ENCODE peak calls at places on chromosomes 6 and 20, in nine cellular contexts. A, E, D, R, Y, Z, T, N and X are unnamed samples.

GRCh38 chr20:1894471-1894950 is 696 bp upstream of the SIRPA start:
- DNase-seq in N (peak; percentile 58), D (peak; percentile 62), Z (peak; percentile 31), T (peak; percentile 89), Y (peak; percentile 86), R (no peak), A (peak; percentile 77), E (no peak), X (peak; percentile 59)

GRCh38 chr6:160667854-160668481 is 3.9 kb upstream of the LPA start:
- DNase-seq in A (no peak), T (peak; percentile 88), N (no peak), Y (no peak), E (no peak), D (peak; percentile 74), Z (peak; percentile 58), R (no peak), X (peak; percentile 12)

GRCh38 chr6:163955131-163955530 is 540.6 kb downstream of the QKI start:
- DNase-seq in D (no peak), R (no peak), T (no peak), A (no peak), N (no peak), Y (no peak), Z (no peak), E (peak; percentile 78), X (no peak)

GRCh38 chr6:134741193-134741521 is 208.7 kb downstream of the ALDH8A1 start:
- DNase-seq in A (no peak), Y (no peak), D (no peak), N (no peak), Z (no peak), R (no peak), T (peak; percentile 78), E (no peak), X (no peak)

GRCh38 chr20:10604865-10605440 is 68.8 kb downstream of the JAG1 start:
- DNase-seq in R (no peak), D (no peak), Y (no peak), T (no peak), N (no peak), Z (no peak), A (no peak), E (no peak), X (no peak)

GRCh38 chr6:53529324-53530036 is 15.4 kb downstream of the GCLC start:
- DNase-seq in D (no peak), E (no peak), N (no peak), Y (no peak), T (peak; percentile 77), A (no peak), Z (no peak), R (no peak), X (no peak)

GRCh38 chr6:3665608-3666007 is 85.9 kb downstream of the PXDC1 start:
- DNase-seq in D (no peak), T (no peak), R (no peak), N (no peak), E (no peak), Y (no peak), Z (no peak), A (no peak), X (no peak)

GRCh38 chr20:53335509-53335908 is 258.1 kb downstream of the ZNF217 start:
- DNase-seq in T (no peak), N (no peak), R (no peak), A (no peak), Z (no peak), D (no peak), Y (no peak), E (no peak), X (no peak)

GRCh38 chr20:33816191-33816590 is 5.0 kb downstream of the CHMP4B start:
- DNase-seq in Y (no peak), A (no peak), Z (no peak), D (no peak), N (no peak), T (no peak), E (no peak), R (no peak), X (no peak)

GRCh38 chr20:33812673-33813462 is 1.7 kb downstream of the CHMP4B start:
- DNase-seq in D (no peak), A (no peak), T (peak; percentile 65), Y (no peak), E (no peak), Z (peak; percentile 51), N (no peak), R (peak; percentile 55), X (no peak)

GRCh38 chr20:33815671-33816070 is 4.5 kb downstream of the CHMP4B start:
- DNase-seq in T (no peak), A (no peak), R (no peak), Z (no peak), Y (no peak), D (no peak), E (no peak), N (no peak), X (no peak)

GRCh38 chr20:33811763-33812672 is 870 bp downstream of the CHMP4B start:
- DNase-seq in N (peak; percentile 45), Y (peak; percentile 85), Z (peak; percentile 81), T (peak; percentile 72), A (peak; percentile 74), R (peak; percentile 82), E (peak; percentile 36), D (peak; percentile 61), X (peak; percentile 18)

GRCh38 chr20:33814238-33814712 is 3.1 kb downstream of the CHMP4B start:
- DNase-seq in R (peak; percentile 79), E (no peak), A (no peak), N (no peak), Z (no peak), T (no peak), Y (no peak), D (no peak), X (no peak)
- H3K4me3 ChIP-seq in R (peak overlapping the region; percentile 99), E (no peak overlapping the region), A (peak overlapping the region; percentile 24), N (no peak overlapping the region), Z (no peak overlapping the region), T (no peak overlapping the region), Y (no peak overlapping the region), D (no peak overlapping the region), X (no peak overlapping the region)

GRCh38 chr6:149985506-149985937 is 21.8 kb downstream of the ULBP1 start:
- DNase-seq in R (no peak), Z (no peak), Y (no peak), E (no peak), N (no peak), T (no peak), A (no peak), D (no peak), X (no peak)

GRCh38 chr6:149984778-149985177 is 21.0 kb downstream of the ULBP1 start:
- DNase-seq in R (no peak), T (no peak), E (no peak), Y (no peak), N (no peak), D (no peak), Z (no peak), A (no peak), X (no peak)

GRCh38 chr6:149979293-149979692 is 15.6 kb downstream of the ULBP1 start:
- DNase-seq in R (no peak), E (no peak), D (no peak), Y (no peak), A (no peak), N (no peak), Z (no peak), T (no peak), X (no peak)

GRCh38 chr6:149987602-149988107 is 23.9 kb downstream of the ULBP1 start:
- DNase-seq in A (no peak), R (no peak), N (no peak), Z (no peak), T (peak; percentile 6), Y (no peak), E (no peak), D (no peak), X (no peak)

DNA sequence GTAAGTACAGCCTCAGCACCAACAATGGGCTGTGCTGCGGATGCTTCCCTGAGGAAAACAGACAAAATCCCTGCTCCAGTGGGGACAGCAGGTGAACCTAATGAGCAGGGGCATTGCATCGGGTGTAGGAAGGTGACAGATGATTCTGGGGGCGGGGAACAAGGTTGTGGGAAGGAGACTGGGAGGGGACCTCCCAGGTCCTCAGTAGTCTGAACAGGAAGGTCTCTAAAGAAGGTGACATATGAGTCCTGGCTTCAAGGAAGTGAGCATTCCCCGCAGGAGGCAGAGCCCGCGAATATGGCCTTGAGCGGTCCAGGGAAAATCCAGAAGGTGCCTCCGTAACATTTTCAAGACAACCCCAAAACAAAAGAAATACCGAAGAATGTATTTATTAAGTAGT is 19.4 kb downstream of the ULBP1 start:
- DNase-seq in N (no peak), R (no peak), Z (no peak), D (no peak), A (no peak), Y (no peak), T (no peak), E (no peak), X (no peak)
- H3K27me3 ChIP-seq in N (peaks cover 91% of the 10 kb centered on the region), R (no peaks in the 10 kb centered on the region), Z (no peaks in the 10 kb centered on the region), D (peaks cover 4% of the 10 kb centered on the region), A (peaks cover 83% of the 10 kb centered on the region), Y (peaks cover 92% of the 10 kb centered on the region), T (peaks cover 97% of the 10 kb centered on the region), E (peaks cover 23% of the 10 kb centered on the region), X (peaks cover 5% of the 10 kb centered on the region)

GRCh38 chr6:81465859-81466258 is 286.6 kb downstream of the TENT5A start:
- DNase-seq in R (no peak), Z (no peak), N (no peak), A (no peak), Y (no peak), D (no peak), E (no peak), T (peak; percentile 65), X (no peak)
- TF ChIP-seq CTCF in R (peak; percentile 10), Z (no peak), N (peak; percentile 68), A (peak; percentile 29), Y (peak; percentile 41), D (peak; percentile 69), E (peak; percentile 66), T (peak; percentile 87), X (peak; percentile 33)

GRCh38 chr20:37345339-37346231 is at the start of gene SRC:
- DNase-seq in N (peak; percentile 85), T (peak; percentile 91), A (peak; percentile 81), R (peak; percentile 91), Y (peak; percentile 95), D (peak; percentile 75), E (peak; percentile 17), Z (peak; percentile 83), X (peak; percentile 78)

GRCh38 chr20:37343212-37343993 is 2.5 kb upstream of the SRC start:
- DNase-seq in E (no peak), D (no peak), Z (no peak), T (no peak), A (no peak), N (no peak), R (peak; percentile 92), Y (peak; percentile 81), X (no peak)

GRCh38 chr20:37346232-37346525 is 239 bp downstream of the SRC start:
- DNase-seq in T (no peak), N (no peak), E (no peak), R (no peak), D (no peak), Z (no peak), A (no peak), Y (no peak), X (no peak)

GRCh38 chr20:37343994-37344355 is 2.0 kb upstream of the SRC start:
- DNase-seq in Z (no peak), T (no peak), D (no peak), R (no peak), N (no peak), E (no peak), Y (no peak), A (no peak), X (no peak)

DNA sequence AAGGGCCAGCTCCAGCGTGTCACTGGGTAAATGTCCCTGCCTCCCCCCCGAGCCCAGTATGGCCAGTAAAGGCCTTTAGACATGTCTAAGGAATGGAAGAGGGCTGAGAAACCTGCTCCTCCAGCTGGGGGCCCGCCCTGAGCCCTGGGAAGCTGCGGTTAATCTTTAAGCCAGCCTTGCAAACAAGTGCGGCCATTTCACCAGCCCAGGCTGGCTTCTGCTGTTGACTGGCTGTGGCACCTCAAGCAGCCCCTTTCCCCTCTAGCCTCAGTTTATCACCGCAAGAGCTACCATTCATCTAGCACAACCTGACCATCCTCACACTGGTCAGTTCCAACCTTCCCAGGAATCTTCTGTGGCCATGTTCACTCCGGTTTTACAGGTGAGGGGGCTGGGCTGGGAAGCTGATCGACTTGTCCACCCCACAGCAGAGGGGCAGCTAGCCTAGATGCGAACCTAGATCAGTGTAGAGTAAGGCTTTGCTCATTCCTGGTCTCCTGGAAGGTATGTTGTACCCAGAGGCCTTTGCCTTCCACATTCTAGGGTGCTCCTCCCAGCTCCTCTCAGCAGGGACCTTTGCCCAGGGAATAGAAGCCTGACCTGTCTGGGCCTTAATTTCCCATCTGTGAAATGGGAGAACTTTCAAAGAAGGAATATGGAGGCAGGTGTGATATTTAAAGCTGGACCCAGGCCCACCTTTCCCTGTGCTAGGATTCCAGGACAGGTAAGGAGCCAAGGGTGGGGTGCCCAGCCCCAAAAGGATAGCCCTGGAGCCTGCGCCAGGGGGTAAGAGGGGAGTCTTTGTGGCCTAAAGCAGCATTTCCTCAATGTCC is 1.2 kb upstream of the SRC start:
- DNase-seq in Z (peak; percentile 83), E (no peak), T (peak; percentile 79), Y (peak; percentile 64), D (no peak), N (no peak), A (no peak), R (peak; percentile 83), X (no peak)
- H3K4me3 ChIP-seq in Z (peak overlapping the region; percentile 88), E (no peak overlapping the region), T (peak overlapping the region; percentile 78), Y (peak overlapping the region; percentile 43), D (peak overlapping the region; percentile 57), N (peak overlapping the region; percentile 76), A (no peak overlapping the region), R (peak overlapping the region; percentile 80), X (peak overlapping the region; percentile 81)